ENCODE peak calls at places on chromosomes 6 and 20, in five cellular contexts. J is hepatocyte, W is heart left ventricle, V is thyroid gland, O is Peyer's patch. U is an unnamed sample.
A peak's percentile ranks its signal among the peaks of the same experiment; 100 is the strongest.

GRCh38 chr6:13943943-13944342 is 19.2 kb downstream of the RNF182 start:
- DNase-seq in W (no peak), V (no peak), O (no peak), J (no peak), U (no peak)

GRCh38 chr20:22160254-22160653 is 424.1 kb downstream of the FOXA2 start:
- DNase-seq in J (no peak), W (no peak), V (no peak), O (no peak), U (no peak)

GRCh38 chr6:111576302-111576701 is 29.4 kb downstream of the TRAF3IP2 start:
- DNase-seq in V (no peak), J (no peak), O (no peak), W (no peak), U (peak; percentile 52)

GRCh38 chr6:39440039-39440426 is 117.5 kb upstream of the KCNK16 start:
- DNase-seq in O (no peak), J (no peak), V (no peak), W (no peak), U (no peak)

GRCh38 chr6:152380351-152380767 is 256.8 kb downstream of the SYNE1 start:
- DNase-seq in O (no peak), J (peak; percentile 60), W (no peak), V (no peak), U (peak; percentile 85)

GRCh38 chr6:107743311-107743710 is 80.8 kb downstream of the SCML4 start:
- DNase-seq in J (no peak), V (no peak), W (no peak), O (no peak), U (no peak)

GRCh38 chr6:75167851-75168250 is 38.0 kb downstream of the COL12A1 start:
- DNase-seq in W (no peak), O (no peak), J (no peak), V (no peak), U (no peak)

GRCh38 chr20:38222231-38222922 is 38.2 kb downstream of the KIAA1755 start:
- DNase-seq in V (peak; percentile 49), O (peak; percentile 75), J (peak; percentile 79), W (peak; percentile 73), U (peak; percentile 78)

GRCh38 chr20:10832146-10832545 is 158.3 kb upstream of the JAG1 start:
- DNase-seq in V (no peak), W (no peak), O (no peak), J (no peak), U (no peak)

GRCh38 chr6:1703091-1703855 is 93.6 kb downstream of the FOXC1 start:
- DNase-seq in O (no peak), W (no peak), V (no peak), J (no peak), U (no peak)

GRCh38 chr6:11056871-11057270 is 12.8 kb upstream of the ELOVL2 start:
- DNase-seq in V (no peak), O (no peak), J (no peak), W (no peak), U (no peak)

GRCh38 chr20:38629979-38630378 is 28.4 kb downstream of the ARHGAP40 start:
- DNase-seq in O (no peak), J (no peak), W (no peak), V (no peak), U (no peak)

GRCh38 chr6:159875194-159875593 is 15.6 kb upstream of the MAS1 start:
- DNase-seq in O (no peak), J (no peak), V (no peak), W (no peak), U (no peak)

GRCh38 chr6:106315765-106316375 is 9.7 kb downstream of the ATG5 start:
- DNase-seq in O (no peak), V (no peak), J (no peak), W (no peak), U (no peak)

GRCh38 chr20:478949-479429 is 16.7 kb upstream of the TBC1D20 start:
- DNase-seq in J (peak; percentile 75), O (no peak), V (no peak), W (no peak), U (peak; percentile 76)

DNA sequence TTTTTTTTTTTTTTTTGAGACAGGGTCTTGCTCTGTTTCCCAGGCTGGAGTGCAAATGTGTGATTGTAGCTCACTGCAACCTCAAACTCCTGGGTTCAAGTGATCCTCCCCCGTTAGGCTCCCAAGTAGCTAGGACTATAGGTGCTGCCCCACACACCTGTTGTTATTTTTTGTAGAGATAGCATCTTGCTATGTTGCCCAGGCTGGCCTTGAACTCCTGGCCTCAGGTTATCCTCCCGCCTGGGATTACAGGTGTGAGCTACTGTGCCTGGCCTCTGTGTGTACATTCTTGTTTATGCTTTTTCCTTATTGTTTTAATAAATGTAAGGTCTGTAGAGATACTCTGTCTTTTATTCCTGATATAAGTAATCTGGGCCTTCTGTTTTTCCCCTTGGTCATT is 14.8 kb downstream of the CD2AP start:
- DNase-seq in W (no peak), J (no peak), O (no peak), V (no peak), U (no peak)
- H3K27ac ChIP-seq in W (no peak overlapping the region), J (no peak overlapping the region), O (no peak overlapping the region), V (no peak overlapping the region), U (no peak overlapping the region)

DNA sequence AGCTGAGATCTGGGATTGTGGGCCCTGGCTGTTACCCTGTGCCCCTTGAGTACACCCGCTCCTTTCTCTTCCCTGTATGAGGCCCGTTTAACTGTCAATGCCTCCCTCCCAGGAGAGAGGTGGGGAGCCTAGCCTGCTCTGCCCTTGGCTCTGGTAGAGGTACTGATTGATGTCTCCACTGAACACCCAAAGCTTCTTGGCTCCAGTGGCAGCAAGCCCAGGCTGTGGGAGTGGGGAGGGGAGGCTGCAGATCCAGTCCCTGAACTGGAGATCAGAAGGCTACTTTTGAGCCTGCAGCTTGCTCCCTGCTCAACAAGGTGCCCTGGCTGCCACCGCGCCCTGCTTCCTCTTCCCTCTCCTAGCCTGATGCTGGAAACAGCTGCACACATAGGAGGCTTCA is 7.5 kb downstream of the LRRC73 start:
- DNase-seq in J (no peak), W (peak; percentile 57), V (no peak), O (no peak), U (no peak)
- H3K36me3 ChIP-seq in J (no peaks in the 10 kb centered on the region), W (peaks cover 3% of the 10 kb centered on the region), V (peaks cover 54% of the 10 kb centered on the region), O (no peaks in the 10 kb centered on the region), U (peaks cover 38% of the 10 kb centered on the region)

GRCh38 chr6:80271074-80271473 is 164.6 kb downstream of the BCKDHB start:
- DNase-seq in W (no peak), J (no peak), O (no peak), V (no peak), U (no peak)

GRCh38 chr6:80269331-80269730 is 162.9 kb downstream of the BCKDHB start:
- DNase-seq in J (no peak), O (no peak), W (no peak), V (no peak), U (no peak)

GRCh38 chr6:80268865-80269264 is 162.4 kb downstream of the BCKDHB start:
- DNase-seq in J (no peak), V (no peak), W (no peak), O (no peak), U (no peak)

DNA sequence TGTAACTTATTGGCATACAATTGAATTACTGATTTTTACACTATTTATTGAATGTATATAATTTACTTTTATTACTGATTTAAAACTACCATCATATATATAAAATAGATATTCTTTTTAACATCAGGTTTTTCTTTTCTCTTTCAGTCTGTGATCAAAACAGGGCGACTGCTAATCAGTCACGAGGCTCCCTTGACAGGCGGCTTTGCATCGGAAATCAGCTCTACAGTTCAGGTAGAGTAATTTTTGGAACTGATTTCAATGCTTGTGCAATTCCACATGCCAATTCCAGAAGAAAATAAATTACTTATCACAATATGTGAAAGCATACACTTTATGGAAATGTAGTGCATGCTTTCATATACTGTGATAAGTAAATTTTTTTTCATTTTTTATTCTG is 166.5 kb downstream of the BCKDHB start:
- DNase-seq in V (no peak), O (no peak), W (no peak), J (no peak), U (no peak)
- H3K27ac ChIP-seq in V (no peak overlapping the region), O (no peak overlapping the region), W (no peak overlapping the region), J (no peak overlapping the region), U (no peak overlapping the region)

GRCh38 chr6:43600595-43600994 is 24.6 kb downstream of the POLH start:
- DNase-seq in O (no peak), J (no peak), W (no peak), V (no peak), U (no peak)

GRCh38 chr6:43608783-43609182 is 20.3 kb downstream of the GTPBP2 start:
- DNase-seq in J (no peak), O (no peak), V (no peak), W (no peak), U (no peak)

GRCh38 chr6:43608310-43608763 is 20.7 kb downstream of the GTPBP2 start:
- DNase-seq in V (peak; percentile 72), J (peak; percentile 87), W (peak; percentile 66), O (no peak), U (peak; percentile 90)

GRCh38 chr6:43606019-43606418 is 23.0 kb downstream of the GTPBP2 start:
- DNase-seq in W (no peak), V (no peak), J (no peak), O (no peak), U (no peak)

GRCh38 chr6:43604174-43604573 is 24.9 kb downstream of the GTPBP2 start:
- DNase-seq in O (no peak), V (no peak), J (no peak), W (no peak), U (no peak)
- H3K36me3 ChIP-seq in O (no peaks in the 10 kb centered on the region), V (peaks cover 6% of the 10 kb centered on the region), J (peaks cover 4% of the 10 kb centered on the region), W (no peaks in the 10 kb centered on the region), U (peaks cover 27% of the 10 kb centered on the region)

GRCh38 chr6:32047084-32047478 is 8.9 kb downstream of the CYP21A2 start:
- DNase-seq in O (no peak), J (peak; percentile 37), W (peak; percentile 70), V (no peak), U (peak; percentile 22)
- H3K27ac ChIP-seq in O (peak overlapping the region; percentile 74), J (no peak overlapping the region), W (peak overlapping the region; percentile 83), V (peak overlapping the region; percentile 82), U (no peak overlapping the region)

GRCh38 chr6:42627674-42628073 is 63.8 kb downstream of the UBR2 start:
- DNase-seq in O (no peak), J (no peak), V (no peak), W (no peak), U (peak; percentile 33)

GRCh38 chr6:42627044-42627443 is 63.2 kb downstream of the UBR2 start:
- DNase-seq in W (no peak), J (no peak), V (no peak), O (no peak), U (no peak)

GRCh38 chr6:42628604-42629003 is 64.8 kb downstream of the UBR2 start:
- DNase-seq in V (no peak), O (no peak), J (no peak), W (no peak), U (no peak)

DNA sequence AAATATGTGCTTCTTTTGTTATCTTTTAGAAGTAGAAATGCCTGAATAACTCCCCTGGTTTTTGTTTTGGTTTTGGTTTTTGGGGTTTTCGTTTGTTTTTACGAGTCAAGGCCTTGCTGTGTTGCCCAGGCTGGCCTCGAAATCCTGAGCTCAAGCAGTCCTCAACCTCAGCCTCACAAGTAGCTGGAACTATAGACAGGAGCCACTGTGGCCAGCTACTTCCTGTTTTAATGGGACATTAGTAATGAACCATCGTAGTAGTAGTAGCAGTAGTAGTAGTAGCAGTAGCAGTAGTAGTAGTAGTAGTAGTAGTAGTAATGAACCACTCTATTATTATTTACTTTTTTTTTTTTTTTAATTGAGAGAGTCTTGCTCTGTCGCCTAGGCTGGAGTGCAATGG is 66.0 kb downstream of the UBR2 start:
- DNase-seq in W (no peak), O (no peak), J (no peak), V (no peak), U (no peak)
- H3K36me3 ChIP-seq in W (no peaks in the 10 kb centered on the region), O (no peaks in the 10 kb centered on the region), J (no peaks in the 10 kb centered on the region), V (peaks cover 18% of the 10 kb centered on the region), U (peaks cover 24% of the 10 kb centered on the region)

GRCh38 chr6:37131960-37132253 is 38.0 kb upstream of the PIM1 start:
- DNase-seq in O (no peak), J (no peak), W (no peak), V (no peak), U (no peak)
- H3K27ac ChIP-seq in O (peak overlapping the region; percentile 67), J (peak overlapping the region; percentile 88), W (peak overlapping the region; percentile 91), V (peak overlapping the region; percentile 90), U (peak overlapping the region; percentile 94)

U was measured in cardiac muscle cell.